ENCODE peak calls at places on chromosomes 5 and 9, in six cellular contexts. One of them, this sample, is unnamed.
A peak's percentile ranks its signal among the peaks of the same experiment; 100 is the strongest.

GRCh38 chr5:108521011-108521700 is 139.3 kb upstream of the FBXL17 start:
- DNase-seq in fibroblast of villous mesenchyme: peak; percentile 33
- DNase-seq in cardiac muscle cell: no peak
- DNase-seq in NCI-H1417: no peak
- DNase-seq in uterus: no peak
- DNase-seq in ovary: no peak
- DNase-seq in this sample: no peak

GRCh38 chr5:2282034-2282690 is 399.4 kb upstream of the IRX4 start:
- DNase-seq in fibroblast of villous mesenchyme: no peak
- DNase-seq in cardiac muscle cell: no peak
- DNase-seq in NCI-H1417: no peak
- DNase-seq in uterus: no peak
- DNase-seq in ovary: no peak
- DNase-seq in this sample: no peak

GRCh38 chr5:174547814-174548213 is 176.6 kb upstream of the MSX2 start:
- DNase-seq in uterus: no peak
- DNase-seq in cardiac muscle cell: no peak
- DNase-seq in NCI-H1417: no peak
- DNase-seq in fibroblast of villous mesenchyme: no peak
- DNase-seq in ovary: no peak
- DNase-seq in this sample: no peak

GRCh38 chr5:168991311-168991710 is 309.6 kb downstream of the SLIT3 start:
- DNase-seq in fibroblast of villous mesenchyme: no peak
- DNase-seq in uterus: no peak
- DNase-seq in NCI-H1417: no peak
- DNase-seq in ovary: no peak
- DNase-seq in cardiac muscle cell: no peak
- DNase-seq in this sample: no peak

GRCh38 chr9:36862206-36863145 is 171.6 kb downstream of the PAX5 start:
- DNase-seq in NCI-H1417: peak; percentile 8
- DNase-seq in fibroblast of villous mesenchyme: peak; percentile 32
- DNase-seq in ovary: no peak
- DNase-seq in uterus: no peak
- DNase-seq in cardiac muscle cell: peak; percentile 67
- DNase-seq in this sample: no peak

GRCh38 chr5:31770157-31770556 is 131.2 kb downstream of the PDZD2 start:
- DNase-seq in NCI-H1417: no peak
- DNase-seq in uterus: no peak
- DNase-seq in fibroblast of villous mesenchyme: no peak
- DNase-seq in ovary: no peak
- DNase-seq in cardiac muscle cell: no peak
- DNase-seq in this sample: no peak

GRCh38 chr9:114883709-114884108 is 46.7 kb downstream of the TNFSF8 start:
- DNase-seq in cardiac muscle cell: no peak
- DNase-seq in NCI-H1417: no peak
- DNase-seq in fibroblast of villous mesenchyme: no peak
- DNase-seq in uterus: no peak
- DNase-seq in ovary: no peak
- DNase-seq in this sample: no peak

GRCh38 chr5:172878585-172879433 is 44.8 kb downstream of the ERGIC1 start:
- DNase-seq in NCI-H1417: no peak
- DNase-seq in cardiac muscle cell: no peak
- DNase-seq in ovary: peak; percentile 40
- DNase-seq in fibroblast of villous mesenchyme: no peak
- DNase-seq in uterus: peak; percentile 38
- DNase-seq in this sample: no peak